ENCODE peak calls at places on chromosome 6, in four cellular contexts. One of them, this sample, is unnamed.

GRCh38 chr6:26322645-26323482 is 42.1 kb upstream of the BTN3A2 start:
- DNase-seq in neural progenitor cell: peak
- DNase-seq in testis: peak
- DNase-seq in body of pancreas: peak
- DNase-seq in this sample: peak

GRCh38 chr6:129889580-129889979 is 28.5 kb upstream of the TMEM244 start:
- DNase-seq in testis: no peak
- DNase-seq in body of pancreas: no peak
- DNase-seq in neural progenitor cell: no peak
- DNase-seq in this sample: peak

GRCh38 chr6:32153835-32154513 is at the start of gene PPT2:
- DNase-seq in testis: peak
- DNase-seq in neural progenitor cell: peak
- DNase-seq in body of pancreas: peak
- DNase-seq in this sample: peak

GRCh38 chr6:126698732-126699240 is 358.9 kb downstream of the CENPW start:
- DNase-seq in body of pancreas: no peak
- DNase-seq in neural progenitor cell: no peak
- DNase-seq in testis: no peak
- DNase-seq in this sample: no peak

GRCh38 chr6:155380666-155381332 is 66.5 kb upstream of the TFB1M start:
- DNase-seq in neural progenitor cell: no peak
- DNase-seq in body of pancreas: no peak
- DNase-seq in testis: no peak
- DNase-seq in this sample: no peak

GRCh38 chr6:143680157-143680556 is 2.4 kb downstream of the PHACTR2 start:
- DNase-seq in neural progenitor cell: peak
- DNase-seq in body of pancreas: no peak
- DNase-seq in testis: no peak
- DNase-seq in this sample: no peak

GRCh38 chr6:80733645-80734044 is 627.2 kb downstream of the BCKDHB start:
- DNase-seq in body of pancreas: no peak
- DNase-seq in testis: no peak
- DNase-seq in neural progenitor cell: no peak
- DNase-seq in this sample: no peak

GRCh38 chr6:99521557-99522286 is 6.5 kb upstream of the USP45 start:
- DNase-seq in body of pancreas: no peak
- DNase-seq in neural progenitor cell: peak
- DNase-seq in testis: peak
- DNase-seq in this sample: peak

GRCh38 chr6:110063864-110064263 is 85.8 kb downstream of the GPR6 start:
- DNase-seq in testis: no peak
- DNase-seq in neural progenitor cell: no peak
- DNase-seq in body of pancreas: no peak
- DNase-seq in this sample: no peak

GRCh38 chr6:156593893-156594292 is 183.3 kb upstream of the ARID1B start:
- DNase-seq in neural progenitor cell: no peak
- DNase-seq in testis: no peak
- DNase-seq in body of pancreas: no peak
- DNase-seq in this sample: no peak

GRCh38 chr6:72206606-72207005 is 320.3 kb downstream of the RIMS1 start:
- DNase-seq in body of pancreas: no peak
- DNase-seq in testis: no peak
- DNase-seq in neural progenitor cell: peak
- DNase-seq in this sample: no peak

GRCh38 chr6:111600588-111601440 is 4.9 kb downstream of the TRAF3IP2 start:
- DNase-seq in body of pancreas: no peak
- DNase-seq in neural progenitor cell: no peak
- DNase-seq in testis: no peak
- DNase-seq in this sample: no peak

GRCh38 chr6:34277763-34278112 is 28.9 kb upstream of the SMIM29 start:
- DNase-seq in testis: no peak
- DNase-seq in body of pancreas: no peak
- DNase-seq in neural progenitor cell: no peak
- DNase-seq in this sample: no peak

GRCh38 chr6:159065091-159065490 is 20.3 kb upstream of the TAGAP start:
- DNase-seq in neural progenitor cell: no peak
- DNase-seq in testis: no peak
- DNase-seq in body of pancreas: no peak
- DNase-seq in this sample: no peak

GRCh38 chr6:40914005-40914404 is 125.0 kb downstream of the UNC5CL start:
- DNase-seq in testis: no peak
- DNase-seq in body of pancreas: no peak
- DNase-seq in neural progenitor cell: no peak
- DNase-seq in this sample: no peak

GRCh38 chr6:167225903-167226508 is 65.1 kb upstream of the UNC93A start:
- DNase-seq in testis: no peak
- DNase-seq in body of pancreas: no peak
- DNase-seq in neural progenitor cell: no peak
- DNase-seq in this sample: no peak

GRCh38 chr6:44951253-44951656 is 376.9 kb upstream of the RUNX2 start:
- DNase-seq in neural progenitor cell: no peak
- DNase-seq in body of pancreas: no peak
- DNase-seq in testis: no peak
- DNase-seq in this sample: no peak

GRCh38 chr6:54493138-54493537 is 184.9 kb downstream of the TINAG start:
- DNase-seq in testis: no peak
- DNase-seq in neural progenitor cell: no peak
- DNase-seq in body of pancreas: no peak
- DNase-seq in this sample: peak

GRCh38 chr6:83808926-83809325 is 44.2 kb upstream of the RIPPLY2 start:
- DNase-seq in body of pancreas: no peak
- DNase-seq in neural progenitor cell: no peak
- DNase-seq in testis: no peak
- DNase-seq in this sample: no peak

GRCh38 chr6:1418471-1419191 is 29.3 kb downstream of the FOXF2 start:
- DNase-seq in body of pancreas: no peak
- DNase-seq in testis: no peak
- DNase-seq in neural progenitor cell: no peak
- DNase-seq in this sample: no peak

GRCh38 chr6:115663681-115664080 is 397.0 kb downstream of the FRK start:
- DNase-seq in body of pancreas: no peak
- DNase-seq in testis: no peak
- DNase-seq in neural progenitor cell: no peak
- DNase-seq in this sample: no peak

DNA sequence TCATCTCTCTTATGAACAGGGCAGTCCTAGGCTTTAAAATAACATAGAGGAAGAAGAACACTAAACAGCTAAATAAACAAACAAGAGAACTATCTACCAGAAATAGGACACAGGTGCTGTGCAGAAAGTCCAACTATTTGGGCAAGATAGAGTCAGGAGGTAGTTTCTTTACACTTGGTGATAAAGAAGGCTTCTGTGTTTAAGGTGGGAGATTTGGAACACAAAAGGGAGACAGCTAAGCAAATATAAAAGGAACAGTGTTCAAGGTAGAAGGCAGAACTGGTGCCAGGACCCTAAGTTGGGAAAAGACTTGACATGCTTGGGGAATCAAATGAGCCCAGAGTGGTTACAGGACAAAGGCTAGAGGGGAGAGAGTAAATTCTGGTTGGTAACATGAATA is 110.5 kb downstream of the MANEA start:
- DNase-seq in neural progenitor cell: no peak
- DNase-seq in testis: no peak
- DNase-seq in body of pancreas: no peak
- DNase-seq in this sample: no peak
- H3K4me3 ChIP-seq in neural progenitor cell: no peak
- H3K4me3 ChIP-seq in testis: no peak
- H3K4me3 ChIP-seq in body of pancreas: no peak
- H3K4me3 ChIP-seq in this sample: no peak

GRCh38 chr6:168915855-168916254 is 337.8 kb downstream of the THBS2 start:
- DNase-seq in testis: no peak
- DNase-seq in body of pancreas: no peak
- DNase-seq in neural progenitor cell: no peak
- DNase-seq in this sample: no peak

GRCh38 chr6:168919455-168920179 is 334.0 kb downstream of the THBS2 start:
- DNase-seq in testis: no peak
- DNase-seq in body of pancreas: no peak
- DNase-seq in neural progenitor cell: no peak
- DNase-seq in this sample: no peak

GRCh38 chr6:168915242-168915641 is 338.4 kb downstream of the THBS2 start:
- DNase-seq in body of pancreas: no peak
- DNase-seq in neural progenitor cell: no peak
- DNase-seq in testis: no peak
- DNase-seq in this sample: no peak

GRCh38 chr6:168914070-168914469 is 339.6 kb downstream of the THBS2 start:
- DNase-seq in neural progenitor cell: no peak
- DNase-seq in testis: peak
- DNase-seq in body of pancreas: no peak
- DNase-seq in this sample: no peak

DNA sequence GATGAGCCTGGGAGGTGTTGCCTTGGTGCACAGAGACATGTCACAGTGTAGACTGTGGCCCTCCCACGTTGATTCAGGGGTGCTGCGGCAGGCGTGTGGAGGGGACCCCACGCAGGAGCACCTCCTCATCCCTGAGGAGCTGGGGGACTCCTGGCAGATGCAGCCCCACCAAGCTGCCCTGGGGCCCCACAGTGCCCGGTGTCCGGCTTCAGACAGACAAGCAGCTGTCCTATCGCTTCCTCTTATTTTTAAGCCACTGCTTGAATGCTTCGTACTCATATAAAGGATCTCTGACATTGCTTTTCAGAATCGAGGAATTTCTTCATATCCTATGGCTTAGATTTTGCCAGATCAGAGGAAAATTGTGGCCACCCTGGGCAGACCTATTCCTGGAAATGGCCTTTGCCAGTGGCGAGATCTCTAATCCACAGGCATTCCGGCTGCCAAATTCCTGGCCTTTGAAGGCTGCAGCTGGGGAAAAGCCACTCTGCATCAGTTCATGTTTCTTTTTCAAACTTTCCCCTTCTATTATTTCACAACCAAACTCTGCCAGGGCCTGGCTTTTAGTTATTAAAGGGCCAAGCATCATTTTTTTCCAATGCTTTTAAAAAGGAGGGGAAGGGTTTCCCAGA is 337.0 kb downstream of the THBS2 start:
- DNase-seq in neural progenitor cell: peak
- DNase-seq in body of pancreas: no peak
- DNase-seq in testis: peak
- DNase-seq in this sample: no peak
- H3K4me3 ChIP-seq in neural progenitor cell: no peak
- H3K4me3 ChIP-seq in body of pancreas: no peak
- H3K4me3 ChIP-seq in testis: no peak
- H3K4me3 ChIP-seq in this sample: no peak

GRCh38 chr6:42137192-42137753 is 5.1 kb downstream of the C6orf132 start:
- DNase-seq in testis: no peak
- DNase-seq in body of pancreas: peak
- DNase-seq in neural progenitor cell: no peak
- DNase-seq in this sample: peak
- H3K4me3 ChIP-seq in testis: no peak
- H3K4me3 ChIP-seq in body of pancreas: no peak
- H3K4me3 ChIP-seq in neural progenitor cell: peak
- H3K4me3 ChIP-seq in this sample: peak

GRCh38 chr6:14796974-14797762 is 448.7 kb upstream of the JARID2 start:
- DNase-seq in testis: no peak
- DNase-seq in body of pancreas: no peak
- DNase-seq in neural progenitor cell: no peak
- DNase-seq in this sample: peak
- H3K4me3 ChIP-seq in testis: no peak
- H3K4me3 ChIP-seq in body of pancreas: no peak
- H3K4me3 ChIP-seq in neural progenitor cell: no peak
- H3K4me3 ChIP-seq in this sample: no peak

DNA sequence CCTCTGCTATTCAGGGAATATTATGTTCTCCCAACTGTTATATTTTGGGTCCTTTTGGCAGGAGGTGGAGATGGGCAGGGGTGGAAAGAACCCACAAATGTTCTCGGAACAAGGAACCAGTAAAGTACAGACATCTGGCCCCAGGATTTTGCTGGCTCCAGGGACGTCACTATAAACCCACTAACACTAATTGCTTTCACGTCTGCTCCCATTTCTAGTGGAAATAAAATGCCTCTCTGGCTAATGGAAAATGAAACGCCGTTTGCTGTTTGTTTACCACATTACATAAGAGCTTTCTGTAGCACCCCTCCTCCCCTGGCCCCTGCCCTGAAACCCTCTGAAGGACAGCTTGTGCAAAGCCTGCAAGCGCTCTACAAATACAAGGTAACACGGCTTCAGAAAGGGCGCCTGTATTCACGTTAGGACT is 77.7 kb upstream of the TBC1D7 start:
- DNase-seq in body of pancreas: no peak
- DNase-seq in neural progenitor cell: no peak
- DNase-seq in testis: peak
- DNase-seq in this sample: no peak
- H3K4me3 ChIP-seq in body of pancreas: no peak
- H3K4me3 ChIP-seq in neural progenitor cell: no peak
- H3K4me3 ChIP-seq in testis: no peak
- H3K4me3 ChIP-seq in this sample: no peak

GRCh38 chr6:106027316-106027715 is 58.8 kb upstream of the PRDM1 start:
- DNase-seq in body of pancreas: no peak
- DNase-seq in neural progenitor cell: peak
- DNase-seq in testis: no peak
- DNase-seq in this sample: no peak

GRCh38 chr6:106027760-106028159 is 58.4 kb upstream of the PRDM1 start:
- DNase-seq in neural progenitor cell: peak
- DNase-seq in body of pancreas: no peak
- DNase-seq in testis: no peak
- DNase-seq in this sample: no peak

GRCh38 chr6:106025655-106026054 is 60.5 kb upstream of the PRDM1 start:
- DNase-seq in neural progenitor cell: no peak
- DNase-seq in body of pancreas: no peak
- DNase-seq in testis: no peak
- DNase-seq in this sample: no peak

DNA sequence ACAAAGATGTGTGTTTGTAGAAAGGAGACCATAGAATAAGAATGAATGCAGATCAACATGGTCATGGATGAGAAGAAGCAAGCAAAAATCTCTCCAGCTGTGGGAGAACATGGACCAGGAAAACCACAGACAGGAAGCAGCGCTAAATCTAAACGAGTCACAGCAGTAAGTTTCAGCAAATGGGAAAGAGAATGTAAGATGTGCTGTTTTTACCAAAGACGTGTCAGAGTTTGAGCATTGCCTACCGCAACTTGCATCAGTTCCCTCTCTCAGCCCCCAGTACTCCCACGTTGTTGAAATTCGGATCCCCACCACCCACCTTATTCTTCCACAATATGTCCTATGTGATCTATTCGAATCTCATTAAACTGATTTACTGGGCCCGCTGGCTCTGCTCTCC is 59.4 kb upstream of the PRDM1 start:
- DNase-seq in testis: no peak
- DNase-seq in neural progenitor cell: no peak
- DNase-seq in body of pancreas: no peak
- DNase-seq in this sample: no peak
- H3K4me3 ChIP-seq in testis: no peak
- H3K4me3 ChIP-seq in neural progenitor cell: no peak
- H3K4me3 ChIP-seq in body of pancreas: no peak
- H3K4me3 ChIP-seq in this sample: no peak

This sample was measured in epithelial cell of esophagus.